ENCODE peak calls at places on chromosomes 3 and 15, in four cellular contexts. Q, L, K and U are unnamed samples.

GRCh38 chr15:81023483-81024264 is 23.0 kb downstream of the TLNRD1 start:
- DNase-seq in Q (no peak), L (no peak), K (no peak), U (peak)

GRCh38 chr3:25246921-25247320 is 181.1 kb upstream of the RARB start:
- DNase-seq in Q (no peak), L (no peak), K (no peak), U (no peak)

GRCh38 chr15:52466134-52466701 is 62.5 kb downstream of the MYO5A start:
- DNase-seq in Q (no peak), L (no peak), K (no peak), U (no peak)

GRCh38 chr15:29822685-29823459 is 604 bp upstream of the TJP1 start:
- DNase-seq in Q (peak), L (peak), K (peak), U (peak)

GRCh38 chr3:150761831-150762661 is 923 bp downstream of the SIAH2 start:
- DNase-seq in Q (peak), L (peak), K (peak), U (peak)

GRCh38 chr3:18649666-18650363 is 224.7 kb upstream of the SATB1 start:
- DNase-seq in Q (no peak), L (no peak), K (no peak), U (no peak)

GRCh38 chr3:113297741-113298320 is 86.5 kb downstream of the BOC start:
- DNase-seq in Q (no peak), L (no peak), K (no peak), U (no peak)

GRCh38 chr15:66653398-66653797 is 48.6 kb upstream of the SMAD6 start:
- DNase-seq in Q (no peak), L (no peak), K (no peak), U (no peak)

GRCh38 chr15:28936481-28936881 is 50.7 kb downstream of the APBA2 start:
- DNase-seq in Q (no peak), L (no peak), K (no peak), U (no peak)

GRCh38 chr3:57298041-57298440 is 5.6 kb upstream of the ASB14 start:
- DNase-seq in Q (peak), L (peak), K (no peak), U (peak)

GRCh38 chr3:150970665-150971327 is 1.7 kb downstream of the CLRN1 start:
- DNase-seq in Q (peak), L (no peak), K (no peak), U (peak)

GRCh38 chr3:184156522-184156955 is 1.4 kb downstream of the DVL3 start:
- DNase-seq in Q (no peak), L (peak), K (no peak), U (peak)

GRCh38 chr3:32571192-32571485 is 481 bp upstream of the DYNC1LI1 start:
- DNase-seq in Q (no peak), L (no peak), K (no peak), U (no peak)

GRCh38 chr3:32568953-32569352 is 1.7 kb downstream of the DYNC1LI1 start:
- DNase-seq in Q (no peak), L (no peak), K (no peak), U (no peak)

GRCh38 chr3:32570426-32571191 is at the start of gene DYNC1LI1:
- DNase-seq in Q (peak), L (peak), K (peak), U (peak)

GRCh38 chr3:32564195-32564594 is 6.5 kb downstream of the DYNC1LI1 start:
- DNase-seq in Q (no peak), L (no peak), K (no peak), U (no peak)

DNA sequence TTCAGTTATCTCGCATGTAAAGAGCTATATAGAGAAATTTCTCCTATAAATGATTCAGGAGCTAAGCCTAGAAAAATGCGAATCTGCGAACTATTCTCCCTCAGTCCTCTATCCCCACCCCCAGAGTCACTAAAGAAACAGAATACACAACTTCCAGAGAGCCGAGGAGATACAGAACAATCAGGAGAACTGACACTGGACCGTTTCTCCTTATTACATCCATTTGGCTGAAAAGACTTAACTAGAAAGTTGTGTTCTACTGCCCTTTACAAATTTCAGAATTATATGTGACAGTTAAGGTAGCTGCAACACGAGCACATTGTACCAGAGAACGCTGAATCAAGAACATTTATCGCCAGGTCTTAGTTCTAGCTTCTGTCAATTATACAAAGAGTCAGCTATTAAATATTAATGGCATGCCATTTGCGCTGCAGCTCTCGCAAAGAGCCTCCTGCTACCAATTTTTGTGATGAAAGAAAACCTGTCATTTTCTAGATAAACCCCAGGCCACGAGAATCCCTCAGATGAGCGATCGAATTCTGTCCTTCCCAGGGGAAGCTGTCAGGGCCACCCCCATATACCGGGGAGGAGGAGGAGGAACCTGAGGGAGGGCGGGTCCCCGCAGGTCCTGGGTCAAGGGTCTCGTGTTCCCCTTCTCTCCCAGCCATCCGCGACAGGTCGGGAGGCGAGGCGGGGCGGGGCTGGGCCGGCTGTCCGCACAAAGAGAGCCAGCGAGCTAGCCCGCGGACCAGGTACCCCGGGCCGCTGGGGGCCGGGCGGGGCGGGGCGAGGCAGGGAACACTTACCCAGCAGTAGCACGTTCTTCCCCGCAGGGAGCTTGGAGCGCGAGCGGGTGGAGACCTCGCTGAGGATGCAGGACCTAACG is 875 bp downstream of the DYNC1LI1 start:
- DNase-seq in Q (peak), L (peak), K (peak), U (peak)
- TF ChIP-seq BHLHE40 in Q (no peak), L (no peak), K (no peak), U (no peak)

GRCh38 chr3:106114848-106115247 is 246.0 kb upstream of the CBLB start:
- DNase-seq in Q (peak), L (no peak), K (no peak), U (peak)

GRCh38 chr3:106114220-106114619 is 245.4 kb upstream of the CBLB start:
- DNase-seq in Q (peak), L (no peak), K (no peak), U (peak)

GRCh38 chr3:106117490-106117858 is 248.7 kb upstream of the CBLB start:
- DNase-seq in Q (no peak), L (no peak), K (no peak), U (no peak)

GRCh38 chr3:106115557-106115956 is 246.7 kb upstream of the CBLB start:
- DNase-seq in Q (peak), L (no peak), K (no peak), U (no peak)

DNA sequence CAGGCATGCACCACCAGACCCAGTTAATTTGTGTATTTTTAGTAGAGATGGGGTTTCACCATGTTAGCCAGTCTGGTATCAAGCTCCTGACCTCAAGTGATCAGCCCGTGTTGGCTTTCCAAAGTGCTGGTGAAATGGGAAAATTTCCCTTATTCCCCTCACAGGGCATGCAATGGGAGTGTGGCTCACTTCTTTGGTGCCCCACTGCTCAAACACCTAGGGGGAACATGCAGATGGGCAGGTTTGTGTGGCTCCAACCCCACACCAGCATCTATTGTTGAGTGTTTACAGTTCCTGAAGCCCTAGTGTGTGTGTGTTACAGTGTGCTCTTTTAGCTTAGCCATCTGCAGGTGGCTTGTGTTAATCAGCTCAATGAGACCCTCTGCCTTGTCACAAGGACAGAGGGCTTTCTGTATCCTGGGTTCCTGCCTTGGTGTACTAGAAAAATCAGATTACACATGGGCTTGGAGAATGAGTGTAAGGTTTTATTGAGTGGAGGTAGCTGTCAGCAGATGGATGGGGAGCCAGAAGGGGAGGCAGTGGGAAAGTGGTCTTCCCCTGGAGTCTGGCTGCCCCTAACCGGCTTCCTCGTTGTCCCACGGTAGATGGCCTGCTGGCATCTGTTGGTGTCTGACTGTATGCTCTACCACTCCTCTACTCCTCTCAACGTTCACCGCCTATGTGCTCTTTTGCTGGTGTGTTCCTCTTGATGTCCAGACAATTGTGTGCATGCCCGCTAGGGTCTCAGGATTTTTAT is 248.1 kb upstream of the CBLB start:
- DNase-seq in Q (no peak), L (no peak), K (no peak), U (no peak)
- TF ChIP-seq BHLHE40 in Q (no peak), L (no peak), K (no peak), U (no peak)

GRCh38 chr3:20040476-20041196 is 390 bp downstream of the KAT2B start:
- DNase-seq in Q (peak), L (peak), K (peak), U (peak)
- TF ChIP-seq BHLHE40 in Q (no peak), L (no peak), K (no peak), U (no peak)

GRCh38 chr3:32778389-32778788 is 39.4 kb upstream of the TRIM71 start:
- DNase-seq in Q (no peak), L (peak), K (no peak), U (no peak)

GRCh38 chr3:32782417-32782816 is 35.4 kb upstream of the TRIM71 start:
- DNase-seq in Q (no peak), L (no peak), K (no peak), U (no peak)

GRCh38 chr3:32780071-32780734 is 37.6 kb upstream of the TRIM71 start:
- DNase-seq in Q (no peak), L (peak), K (no peak), U (no peak)

GRCh38 chr3:32781211-32781968 is 36.4 kb upstream of the TRIM71 start:
- DNase-seq in Q (peak), L (peak), K (peak), U (peak)

DNA sequence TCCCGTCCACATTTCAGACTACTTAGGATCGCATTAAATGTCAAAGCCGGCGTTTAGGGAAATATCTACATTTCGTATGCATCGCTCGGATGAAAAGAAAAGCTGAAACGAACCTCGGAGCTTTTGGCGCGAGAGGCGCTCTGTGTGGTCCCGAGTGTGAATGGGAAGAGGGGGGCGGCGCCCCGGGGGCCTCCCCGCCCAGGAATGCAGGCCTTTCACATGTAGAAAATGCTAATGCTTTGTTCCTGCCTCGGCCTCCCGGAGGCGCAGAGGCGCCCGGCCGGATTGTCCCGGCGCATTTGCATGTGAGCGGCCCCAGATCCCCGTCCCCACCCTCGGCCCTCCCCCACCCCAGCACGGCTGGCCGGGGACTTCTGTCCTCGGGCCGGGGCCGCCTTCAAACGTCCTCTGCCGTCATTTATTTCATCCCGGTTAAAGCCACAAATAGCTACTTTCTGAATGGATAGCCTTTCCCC is 37.0 kb upstream of the TRIM71 start:
- DNase-seq in Q (peak), L (peak), K (peak), U (peak)
- TF ChIP-seq BHLHE40 in Q (no peak), L (no peak), K (no peak), U (no peak)

GRCh38 chr3:60056394-60056793 is 1006.6 kb upstream of the CFAP20DC start:
- DNase-seq in Q (no peak), L (no peak), K (no peak), U (no peak)

GRCh38 chr3:60053518-60054265 is 1003.9 kb upstream of the CFAP20DC start:
- DNase-seq in Q (no peak), L (no peak), K (no peak), U (peak)

GRCh38 chr3:60055765-60056164 is 1005.9 kb upstream of the CFAP20DC start:
- DNase-seq in Q (no peak), L (no peak), K (no peak), U (peak)
- TF ChIP-seq BHLHE40 in Q (no peak), L (no peak), K (no peak), U (no peak)

DNA sequence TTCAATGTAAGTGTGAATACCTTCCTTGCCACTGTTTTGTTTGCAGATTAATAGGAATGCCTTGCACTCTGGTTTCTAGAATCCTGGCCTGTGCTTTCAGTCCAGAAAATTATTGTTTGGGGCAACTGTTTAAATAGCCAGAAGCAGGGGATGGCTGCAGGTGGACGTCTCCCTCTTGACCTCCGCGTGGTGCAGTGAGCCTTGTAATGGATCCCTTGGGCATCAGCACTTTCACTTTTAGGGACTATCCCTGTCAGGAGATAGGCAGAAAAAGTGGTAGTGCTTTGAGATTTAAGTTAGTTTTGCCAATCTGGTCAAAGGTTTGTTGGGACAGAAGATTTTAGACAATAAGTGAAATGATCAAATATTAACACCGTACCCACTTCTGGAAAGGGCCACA is 178.6 kb upstream of the BHLHE40 start:
- DNase-seq in Q (no peak), L (no peak), K (no peak), U (no peak)
- TF ChIP-seq BHLHE40 in Q (no peak), L (no peak), K (no peak), U (no peak)

GRCh38 chr3:10521772-10522441 is 16.5 kb upstream of the ATP2B2 start:
- DNase-seq in Q (no peak), L (no peak), K (no peak), U (no peak)
- TF ChIP-seq BHLHE40 in Q (no peak), L (no peak), K (no peak), U (no peak)